ENCODE peak calls at places on chromosomes 5 and 9, in four cellular contexts. V is stimulated activated CD4-positive, alpha-beta T cell treated with anti-CD3 and anti-CD28 coated beads, Interleukin-4, amount 100 ng/mL, for 48 hours; O is ELF-1; G is Daoy. E is an unnamed sample.

GRCh38 chr5:40073927-40074326 is 605.8 kb upstream of the PTGER4 start:
- DNase-seq in G (no peak), O (no peak), V (no peak), E (no peak)

GRCh38 chr9:136403538-136403914 is 3.6 kb upstream of the SNAPC4 start:
- DNase-seq in V (no peak), G (no peak), O (no peak), E (no peak)

GRCh38 chr9:37574996-37575395 is 1.2 kb downstream of the FBXO10 start:
- DNase-seq in G (peak), V (no peak), O (no peak), E (peak)

GRCh38 chr5:33317271-33317670 is 123.5 kb upstream of the TARS1 start:
- DNase-seq in V (no peak), G (no peak), O (no peak), E (no peak)

GRCh38 chr9:80873861-80874260 is 815.5 kb downstream of the TLE1 start:
- DNase-seq in O (no peak), G (no peak), V (no peak), E (no peak)

GRCh38 chr9:86809968-86810367 is 137.3 kb downstream of the GAS1 start:
- DNase-seq in V (no peak), G (no peak), O (no peak), E (no peak)

GRCh38 chr5:57710126-57710525 is 227.5 kb upstream of the ACTBL2 start:
- DNase-seq in G (no peak), O (no peak), V (no peak), E (no peak)

GRCh38 chr9:6592231-6592630 is 53.3 kb downstream of the GLDC start:
- DNase-seq in O (peak), V (no peak), G (no peak), E (no peak)

GRCh38 chr5:56525117-56525516 is 290.2 kb upstream of the MAP3K1 start:
- DNase-seq in V (no peak), O (no peak), G (peak), E (no peak)

GRCh38 chr9:22374021-22374420 is 72.6 kb upstream of the DMRTA1 start:
- DNase-seq in G (no peak), O (no peak), V (no peak), E (no peak)

GRCh38 chr9:22731786-22732185 is 285.2 kb downstream of the DMRTA1 start:
- DNase-seq in O (no peak), V (no peak), G (no peak), E (no peak)

GRCh38 chr5:72956324-72957140 is 691 bp downstream of the FCHO2 start:
- DNase-seq in G (peak), V (no peak), O (peak), E (peak)

GRCh38 chr5:150295741-150296486 is 6.3 kb upstream of the CAMK2A start:
- DNase-seq in G (no peak), V (no peak), O (no peak), E (no peak)

GRCh38 chr5:130222638-130223037 is 318.4 kb downstream of the CHSY3 start:
- DNase-seq in G (no peak), V (no peak), O (no peak), E (no peak)

GRCh38 chr9:99051851-99052250 is 53.1 kb upstream of the TGFBR1 start:
- DNase-seq in G (peak), V (no peak), O (no peak), E (no peak)

GRCh38 chr5:137613554-137614265 is 114.6 kb upstream of the SPOCK1 start:
- DNase-seq in O (no peak), G (peak), V (no peak), E (no peak)

GRCh38 chr9:88828018-88828417 is 163.2 kb upstream of the S1PR3 start:
- DNase-seq in V (no peak), G (no peak), O (no peak), E (no peak)

GRCh38 chr9:86764230-86765039 is 182.9 kb downstream of the GAS1 start:
- DNase-seq in V (no peak), O (no peak), G (no peak), E (no peak)

GRCh38 chr5:81242906-81243436 is 9.8 kb downstream of the CKMT2 start:
- DNase-seq in G (no peak), O (no peak), V (no peak), E (no peak)

GRCh38 chr9:68844196-68844595 is 139.2 kb downstream of the PIP5K1B start:
- DNase-seq in O (no peak), V (no peak), G (no peak), E (no peak)

GRCh38 chr5:119171686-119172085 is 100.8 kb downstream of the DMXL1 start:
- DNase-seq in O (no peak), G (no peak), V (no peak), E (no peak)

GRCh38 chr9:76203373-76203772 is 190.9 kb downstream of the RFK start:
- DNase-seq in O (no peak), G (no peak), V (no peak), E (no peak)

GRCh38 chr5:159764283-159764927 is 151.9 kb upstream of the ADRA1B start:
- DNase-seq in O (peak), V (no peak), G (peak), E (no peak)

GRCh38 chr9:104256031-104256709 is 162.1 kb downstream of the SMC2 start:
- DNase-seq in G (no peak), O (no peak), V (no peak), E (no peak)

GRCh38 chr5:172745406-172745805 is 25.6 kb downstream of the DUSP1 start:
- DNase-seq in G (no peak), V (no peak), O (no peak), E (no peak)

GRCh38 chr9:86721843-86722705 is 225.2 kb downstream of the GAS1 start:
- DNase-seq in V (no peak), G (peak), O (peak), E (peak)

GRCh38 chr9:126697350-126697749 is 83.6 kb downstream of the LMX1B start:
- DNase-seq in G (peak), V (no peak), O (no peak), E (no peak)

GRCh38 chr9:19136129-19136528 is 8.8 kb upstream of the PLIN2 start:
- DNase-seq in G (no peak), O (no peak), V (no peak), E (no peak)

GRCh38 chr5:177447066-177447610 is 524 bp downstream of the PRR7 start:
- DNase-seq in G (peak), V (peak), O (no peak), E (no peak)

GRCh38 chr5:164578911-164579310 is 1073.5 kb downstream of the MAT2B start:
- DNase-seq in V (no peak), O (no peak), G (no peak), E (no peak)

GRCh38 chr5:115601709-115602584 is at the start of gene TICAM2:
- DNase-seq in V (peak), O (peak), G (peak), E (peak)

GRCh38 chr5:65482280-65482726 is 583 bp upstream of the ADAMTS6 start:
- DNase-seq in G (no peak), V (no peak), O (no peak), E (no peak)

GRCh38 chr5:125186911-125187375 is 440.5 kb upstream of the ZNF608 start:
- DNase-seq in V (no peak), O (no peak), G (no peak), E (peak)

GRCh38 chr5:54455413-54456157 is at the start of gene HSPB3:
- DNase-seq in V (no peak), O (no peak), G (peak), E (peak)

GRCh38 chr5:112907166-112907611 is 14.8 kb downstream of the REEP5 start:
- DNase-seq in G (no peak), O (no peak), V (no peak), E (no peak)

GRCh38 chr9:133369923-133370322 is 5.9 kb downstream of the SURF4 start:
- DNase-seq in G (no peak), V (no peak), O (no peak), E (no peak)

GRCh38 chr5:83718195-83718825 is 2.3 kb downstream of the HAPLN1 start:
- DNase-seq in O (peak), V (no peak), G (peak), E (no peak)

E was measured in gastrocnemius medialis.